ENCODE peak calls at places on chromosome 19, in five cellular contexts. One of them, this sample, is unnamed.

GRCh38 chr19:48249502-48250014 is 6.2 kb downstream of the CARD8 start:
- DNase-seq in SK-N-SH: no peak
- DNase-seq in HEK293T: no peak
- DNase-seq in GM12878: peak
- DNase-seq in HepG2: no peak
- DNase-seq in this sample: no peak

GRCh38 chr19:58042709-58043340 is 9.0 kb downstream of the ZSCAN1 start:
- DNase-seq in SK-N-SH: no peak
- DNase-seq in HEK293T: no peak
- DNase-seq in GM12878: no peak
- DNase-seq in HepG2: no peak
- DNase-seq in this sample: no peak

GRCh38 chr19:12994701-12995595 is at the start of gene NFIX:
- DNase-seq in SK-N-SH: peak
- DNase-seq in HEK293T: peak
- DNase-seq in GM12878: no peak
- DNase-seq in HepG2: peak
- DNase-seq in this sample: peak

GRCh38 chr19:41792513-41793413 is 3.6 kb upstream of the CEACAM3 start:
- DNase-seq in SK-N-SH: peak
- DNase-seq in HEK293T: peak
- DNase-seq in GM12878: no peak
- DNase-seq in HepG2: peak
- DNase-seq in this sample: peak

GRCh38 chr19:31338069-31338767 is 11.0 kb downstream of the TSHZ3 start:
- DNase-seq in SK-N-SH: peak
- DNase-seq in HEK293T: peak
- DNase-seq in GM12878: no peak
- DNase-seq in HepG2: peak
- DNase-seq in this sample: peak

GRCh38 chr19:46716013-46716671 is 772 bp downstream of the PRKD2 start:
- DNase-seq in SK-N-SH: peak
- DNase-seq in HEK293T: no peak
- DNase-seq in GM12878: no peak
- DNase-seq in HepG2: no peak
- DNase-seq in this sample: peak

GRCh38 chr19:44212865-44213346 is 574 bp downstream of the ZNF227 start:
- DNase-seq in SK-N-SH: peak
- DNase-seq in HEK293T: peak
- DNase-seq in GM12878: no peak
- DNase-seq in HepG2: peak
- DNase-seq in this sample: peak

GRCh38 chr19:39809368-39809767 is 24.6 kb downstream of the DYRK1B start:
- DNase-seq in SK-N-SH: no peak
- DNase-seq in HEK293T: no peak
- DNase-seq in GM12878: no peak
- DNase-seq in HepG2: no peak
- DNase-seq in this sample: no peak

GRCh38 chr19:55042688-55043087 is 4.6 kb upstream of the GP6 start:
- DNase-seq in SK-N-SH: no peak
- DNase-seq in HEK293T: no peak
- DNase-seq in GM12878: no peak
- DNase-seq in HepG2: no peak
- DNase-seq in this sample: no peak

GRCh38 chr19:28185646-28186045 is 1027.3 kb downstream of the UQCRFS1 start:
- DNase-seq in SK-N-SH: no peak
- DNase-seq in HEK293T: no peak
- DNase-seq in GM12878: no peak
- DNase-seq in HepG2: no peak
- DNase-seq in this sample: no peak

GRCh38 chr19:33234736-33235135 is 9.1 kb upstream of the SLC7A10 start:
- DNase-seq in SK-N-SH: no peak
- DNase-seq in HEK293T: no peak
- DNase-seq in GM12878: no peak
- DNase-seq in HepG2: no peak
- DNase-seq in this sample: no peak

GRCh38 chr19:27955484-27955883 is 1257.5 kb downstream of the UQCRFS1 start:
- DNase-seq in SK-N-SH: no peak
- DNase-seq in HEK293T: no peak
- DNase-seq in GM12878: no peak
- DNase-seq in HepG2: no peak
- DNase-seq in this sample: no peak

GRCh38 chr19:16342002-16342715 is 17.5 kb downstream of the KLF2 start:
- DNase-seq in SK-N-SH: no peak
- DNase-seq in HEK293T: no peak
- DNase-seq in GM12878: peak
- DNase-seq in HepG2: no peak
- DNase-seq in this sample: no peak

GRCh38 chr19:39951686-39952085 is 17.3 kb upstream of the FCGBP start:
- DNase-seq in SK-N-SH: no peak
- DNase-seq in HEK293T: no peak
- DNase-seq in GM12878: no peak
- DNase-seq in HepG2: no peak
- DNase-seq in this sample: no peak

GRCh38 chr19:13056052-13056660 is 46.5 kb downstream of the LYL1 start:
- DNase-seq in SK-N-SH: peak
- DNase-seq in HEK293T: no peak
- DNase-seq in GM12878: no peak
- DNase-seq in HepG2: no peak
- DNase-seq in this sample: no peak

GRCh38 chr19:38417544-38418506 is 8.2 kb downstream of the RASGRP4 start:
- DNase-seq in SK-N-SH: no peak
- DNase-seq in HEK293T: no peak
- DNase-seq in GM12878: no peak
- DNase-seq in HepG2: no peak
- DNase-seq in this sample: peak

GRCh38 chr19:21322528-21322927 is 6.7 kb downstream of the ZNF708 start:
- DNase-seq in SK-N-SH: no peak
- DNase-seq in HEK293T: no peak
- DNase-seq in GM12878: no peak
- DNase-seq in HepG2: no peak
- DNase-seq in this sample: no peak

GRCh38 chr19:39317476-39317875 is 3.2 kb downstream of the LRFN1 start:
- DNase-seq in SK-N-SH: no peak
- DNase-seq in HEK293T: no peak
- DNase-seq in GM12878: no peak
- DNase-seq in HepG2: no peak
- DNase-seq in this sample: no peak

GRCh38 chr19:30320466-30320865 is 51.7 kb upstream of the ZNF536 start:
- DNase-seq in SK-N-SH: no peak
- DNase-seq in HEK293T: no peak
- DNase-seq in GM12878: no peak
- DNase-seq in HepG2: no peak
- DNase-seq in this sample: no peak

GRCh38 chr19:55494172-55494761 is 6.0 kb downstream of the SSC5D start:
- DNase-seq in SK-N-SH: no peak
- DNase-seq in HEK293T: no peak
- DNase-seq in GM12878: no peak
- DNase-seq in HepG2: no peak
- DNase-seq in this sample: peak

GRCh38 chr19:17351815-17352435 is 14.6 kb downstream of the GTPBP3 start:
- DNase-seq in SK-N-SH: no peak
- DNase-seq in HEK293T: no peak
- DNase-seq in GM12878: no peak
- DNase-seq in HepG2: no peak
- DNase-seq in this sample: peak

GRCh38 chr19:55801416-55801815 is 30.4 kb downstream of the NLRP11 start:
- DNase-seq in SK-N-SH: no peak
- DNase-seq in HEK293T: no peak
- DNase-seq in GM12878: no peak
- DNase-seq in HepG2: no peak
- DNase-seq in this sample: no peak

GRCh38 chr19:47637550-47637949 is 28.6 kb downstream of the BICRA start:
- DNase-seq in SK-N-SH: no peak
- DNase-seq in HEK293T: no peak
- DNase-seq in GM12878: no peak
- DNase-seq in HepG2: no peak
- DNase-seq in this sample: no peak

DNA sequence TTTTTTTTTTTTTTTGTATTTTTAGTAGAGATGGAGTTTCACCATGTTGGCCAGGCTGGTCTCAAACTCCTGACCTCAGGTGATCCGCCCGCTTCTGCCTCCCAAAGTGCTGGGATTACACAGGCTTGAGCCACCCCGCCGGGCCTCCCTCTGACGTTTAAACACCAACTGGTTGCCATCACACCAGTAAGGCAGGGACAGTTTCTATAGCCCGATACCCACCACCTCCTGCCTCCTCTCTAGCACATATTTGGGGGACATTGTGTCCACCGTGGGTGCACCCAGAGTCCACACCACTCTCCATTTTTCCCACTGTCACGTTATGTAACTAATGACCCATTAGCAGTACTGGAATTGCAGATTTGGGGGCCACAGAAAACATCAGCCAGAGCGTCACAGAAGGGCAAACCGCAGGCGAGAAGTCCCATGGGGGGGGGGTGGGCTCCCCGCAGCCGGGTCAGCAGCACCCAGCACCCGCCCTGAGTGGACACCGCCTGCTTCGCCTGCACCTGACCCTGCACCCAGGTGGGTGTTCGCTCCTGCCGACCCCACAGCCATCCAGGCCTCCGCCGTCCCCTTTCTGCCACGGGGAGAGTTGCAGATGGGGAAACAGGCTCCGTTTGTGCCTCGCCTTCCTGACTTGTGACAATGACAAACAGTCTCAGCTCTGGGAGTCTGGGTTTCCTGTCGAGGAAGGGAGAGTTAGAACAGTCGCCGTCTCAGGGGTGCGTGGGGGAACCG is 3.6 kb downstream of the ONECUT3 start:
- DNase-seq in SK-N-SH: no peak
- DNase-seq in HEK293T: no peak
- DNase-seq in GM12878: no peak
- DNase-seq in HepG2: no peak
- DNase-seq in this sample: no peak
- TF ChIP-seq FOXM1 in SK-N-SH: no peak
- TF ChIP-seq FOXM1 in HEK293T: no peak
- TF ChIP-seq FOXM1 in GM12878: no peak
- TF ChIP-seq FOXM1 in HepG2: no peak
- TF ChIP-seq FOXM1 in this sample: no peak

GRCh38 chr19:14400913-14401312 is 18.2 kb downstream of the DDX39A start:
- DNase-seq in SK-N-SH: no peak
- DNase-seq in HEK293T: no peak
- DNase-seq in GM12878: peak
- DNase-seq in HepG2: no peak
- DNase-seq in this sample: no peak
- TF ChIP-seq FOXM1 in SK-N-SH: no peak
- TF ChIP-seq FOXM1 in HEK293T: no peak
- TF ChIP-seq FOXM1 in GM12878: no peak
- TF ChIP-seq FOXM1 in HepG2: no peak
- TF ChIP-seq FOXM1 in this sample: no peak

GRCh38 chr19:5893296-5893903 is 10.2 kb downstream of the NDUFA11 start:
- DNase-seq in SK-N-SH: no peak
- DNase-seq in HEK293T: no peak
- DNase-seq in GM12878: no peak
- DNase-seq in HepG2: no peak
- DNase-seq in this sample: no peak

GRCh38 chr19:5892772-5893275 is 10.8 kb downstream of the NDUFA11 start:
- DNase-seq in SK-N-SH: no peak
- DNase-seq in HEK293T: no peak
- DNase-seq in GM12878: no peak
- DNase-seq in HepG2: no peak
- DNase-seq in this sample: no peak

GRCh38 chr19:5891572-5891937 is 12.0 kb downstream of the NDUFA11 start:
- DNase-seq in SK-N-SH: peak
- DNase-seq in HEK293T: no peak
- DNase-seq in GM12878: no peak
- DNase-seq in HepG2: no peak
- DNase-seq in this sample: no peak

GRCh38 chr19:5893907-5894703 is 9.5 kb downstream of the NDUFA11 start:
- DNase-seq in SK-N-SH: peak
- DNase-seq in HEK293T: no peak
- DNase-seq in GM12878: no peak
- DNase-seq in HepG2: no peak
- DNase-seq in this sample: peak

DNA sequence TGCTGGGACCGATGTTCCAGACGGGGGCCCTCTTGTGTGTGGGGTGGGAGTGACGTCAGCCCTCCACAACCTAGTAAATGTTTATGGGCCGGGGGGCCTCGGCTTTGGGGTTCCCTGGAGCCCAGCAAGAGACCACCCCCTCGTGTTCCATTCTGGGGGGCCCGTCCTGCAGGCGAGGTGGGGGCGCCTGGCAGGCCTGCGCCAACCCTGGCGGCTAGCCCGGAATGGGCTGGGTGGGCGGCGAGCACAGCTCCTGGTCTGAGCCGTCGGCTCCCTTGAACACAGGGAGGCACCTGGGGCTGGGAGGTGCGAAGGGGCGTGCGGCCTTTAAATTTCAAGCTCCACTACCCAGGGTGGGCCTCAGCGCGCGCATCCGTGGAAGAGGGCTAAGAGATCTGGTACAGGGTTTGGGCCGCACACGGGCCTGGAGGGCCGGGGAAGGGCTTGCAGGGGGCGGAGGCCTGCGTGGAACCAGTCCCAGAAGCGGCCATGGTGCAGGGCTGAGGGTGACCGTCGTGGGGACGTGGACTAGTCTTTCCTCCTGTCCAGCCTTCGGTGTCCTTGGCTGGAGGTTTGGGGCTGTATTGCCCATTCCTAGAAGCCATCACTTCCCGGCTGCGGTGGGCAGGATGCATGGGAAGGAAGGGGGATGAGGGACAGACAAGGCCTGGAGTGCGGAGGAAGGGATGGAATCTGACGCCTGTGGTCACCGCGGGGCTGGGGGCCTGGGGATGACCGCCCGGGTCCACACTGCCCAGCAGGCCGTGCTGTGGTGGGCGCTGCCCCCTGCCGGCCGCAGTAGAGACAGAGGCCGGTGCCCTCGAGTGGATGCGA is 11.4 kb downstream of the NDUFA11 start:
- DNase-seq in SK-N-SH: peak
- DNase-seq in HEK293T: peak
- DNase-seq in GM12878: no peak
- DNase-seq in HepG2: no peak
- DNase-seq in this sample: peak
- TF ChIP-seq FOXM1 in SK-N-SH: no peak
- TF ChIP-seq FOXM1 in HEK293T: no peak
- TF ChIP-seq FOXM1 in GM12878: no peak
- TF ChIP-seq FOXM1 in HepG2: no peak
- TF ChIP-seq FOXM1 in this sample: no peak

DNA sequence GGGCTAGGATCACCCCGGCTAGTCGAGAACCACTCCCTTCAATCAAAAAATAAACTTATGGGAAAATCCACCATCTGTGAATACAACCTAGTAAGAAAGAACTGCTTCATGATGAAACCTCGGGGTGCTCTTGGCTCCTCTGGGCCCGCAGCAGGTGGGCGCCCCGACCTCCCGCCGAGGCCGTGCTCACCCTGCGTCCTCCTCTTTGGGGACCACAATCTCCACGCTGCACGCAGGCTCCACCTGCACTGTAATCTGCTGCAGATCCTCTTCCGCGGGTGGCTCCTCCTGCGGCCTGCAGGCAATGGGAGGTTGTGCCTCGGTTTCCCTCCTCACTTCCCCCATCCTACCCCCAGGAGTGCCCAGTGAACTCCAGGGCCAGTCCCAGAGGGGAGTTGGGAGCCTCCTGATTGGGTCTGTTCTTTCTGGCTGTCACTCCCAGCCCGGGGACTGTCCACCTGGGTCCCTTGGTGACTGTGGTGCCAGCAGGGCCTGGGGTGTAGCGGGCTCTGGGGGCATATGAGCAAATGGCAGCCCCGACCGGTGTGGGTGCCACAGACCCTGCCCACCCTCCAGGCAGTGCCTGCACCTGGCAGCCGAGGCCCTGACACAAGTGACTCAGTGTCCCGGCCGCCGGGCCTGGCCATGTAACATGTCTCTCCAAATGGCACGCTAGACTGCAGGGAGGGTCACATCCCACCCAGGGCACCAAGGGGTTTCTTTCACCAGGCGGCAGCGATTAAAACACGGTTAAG is 15.1 kb upstream of the CACTIN start:
- DNase-seq in SK-N-SH: no peak
- DNase-seq in HEK293T: no peak
- DNase-seq in GM12878: no peak
- DNase-seq in HepG2: no peak
- DNase-seq in this sample: no peak
- TF ChIP-seq FOXM1 in SK-N-SH: no peak
- TF ChIP-seq FOXM1 in HEK293T: no peak
- TF ChIP-seq FOXM1 in GM12878: no peak
- TF ChIP-seq FOXM1 in HepG2: no peak
- TF ChIP-seq FOXM1 in this sample: no peak

This sample was measured in K562.